ENCODE peak calls at places on chromosomes 4 and X, in four cellular contexts. Q is HL-60, X is K562, I is GM12891. H is an unnamed sample.

GRCh38 chrX:21963226-21963625 is 22.7 kb downstream of the SMS start:
- DNase-seq in Q (no peak), X (no peak), I (no peak), H (no peak)

GRCh38 chrX:23937100-23937499 is 29.3 kb downstream of the CXorf58 start:
- DNase-seq in Q (no peak), X (peak), I (no peak), H (no peak)

GRCh38 chr4:155342142-155342541 is 34.6 kb downstream of the MAP9 start:
- DNase-seq in Q (no peak), X (no peak), I (no peak), H (no peak)

GRCh38 chrX:146907391-146908240 is 93.1 kb upstream of the CXorf51A start:
- DNase-seq in Q (no peak), X (no peak), I (no peak), H (no peak)

GRCh38 chrX:109622270-109622669 is 2.7 kb downstream of the KCNE5 start:
- DNase-seq in Q (no peak), X (no peak), I (no peak), H (no peak)

GRCh38 chr4:187929024-187929423 is 66.5 kb upstream of the ZFP42 start:
- DNase-seq in Q (no peak), X (no peak), I (no peak), H (no peak)

GRCh38 chr4:48654015-48654664 is 125.9 kb downstream of the FRYL start:
- DNase-seq in Q (no peak), X (no peak), I (no peak), H (no peak)

GRCh38 chrX:81301877-81302276 is 100.0 kb downstream of the SH3BGRL start:
- DNase-seq in Q (no peak), X (no peak), I (no peak), H (no peak)

GRCh38 chr4:147927377-147928137 is 195.7 kb downstream of the ARHGAP10 start:
- DNase-seq in Q (no peak), X (no peak), I (no peak), H (no peak)

GRCh38 chr4:39528056-39528465 is 822 bp upstream of the UGDH start:
- DNase-seq in Q (no peak), X (no peak), I (no peak), H (no peak)

GRCh38 chrX:70525733-70526132 is 81.1 kb downstream of the DLG3 start:
- DNase-seq in Q (no peak), X (no peak), I (no peak), H (no peak)

GRCh38 chr4:94533405-94534223 is 81.9 kb downstream of the PDLIM5 start:
- DNase-seq in Q (no peak), X (peak), I (no peak), H (no peak)

GRCh38 chr4:3460926-3461325 is 2.2 kb upstream of the DOK7 start:
- DNase-seq in Q (no peak), X (no peak), I (no peak), H (no peak)
- TF ChIP-seq POLR2AphosphoS5 in Q (no peak), X (no peak), I (no peak), H (no peak)

DNA sequence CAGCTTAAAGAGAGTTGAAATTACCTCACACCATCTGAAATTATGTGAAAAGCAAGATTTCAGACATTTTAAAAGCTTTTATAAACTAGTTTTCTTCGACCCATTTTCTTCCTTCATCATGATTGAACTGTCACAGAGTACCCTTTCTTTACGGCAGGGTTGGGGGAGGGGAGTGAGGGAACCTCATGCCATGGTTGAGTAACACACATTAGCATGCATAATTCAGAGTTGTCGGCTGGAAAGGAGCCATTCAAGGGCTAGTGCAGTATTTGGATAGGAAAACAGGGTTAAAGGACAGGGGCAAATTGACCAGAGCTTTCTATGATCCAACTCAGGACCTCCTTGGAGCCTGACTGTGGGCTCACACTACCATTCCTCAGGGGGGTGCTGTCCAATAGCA is 46.1 kb downstream of the PCDH19 start:
- DNase-seq in Q (no peak), X (no peak), I (no peak), H (no peak)
- TF ChIP-seq POLR2AphosphoS5 in Q (no peak), X (no peak), I (no peak), H (no peak)

DNA sequence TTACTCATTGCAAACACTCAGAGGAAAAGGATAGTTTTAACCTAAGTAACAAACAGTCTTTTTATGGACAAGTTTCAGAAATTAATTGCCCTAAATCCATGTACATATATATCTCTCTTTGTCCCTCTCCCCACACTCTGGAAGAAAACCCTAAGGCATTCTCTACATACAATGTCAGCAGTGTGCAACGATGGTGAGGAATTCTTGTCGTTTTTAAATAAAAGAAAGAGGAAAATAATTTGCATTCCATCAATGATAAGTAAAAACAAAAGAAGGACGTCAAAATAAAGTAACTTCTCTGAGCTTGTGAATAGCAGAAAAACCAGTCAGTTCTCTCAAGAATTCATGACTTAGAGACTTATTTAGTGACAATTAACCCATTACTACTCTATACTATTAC is 550.5 kb upstream of the DIPK2B start:
- DNase-seq in Q (no peak), X (no peak), I (no peak), H (no peak)
- TF ChIP-seq POLR2AphosphoS5 in Q (no peak), X (no peak), I (no peak), H (no peak)

GRCh38 chr4:55758570-55758969 is 61.0 kb upstream of the EXOC1L start:
- DNase-seq in Q (no peak), X (no peak), I (no peak), H (no peak)
- TF ChIP-seq POLR2AphosphoS5 in Q (no peak), X (no peak), I (no peak), H (no peak)

DNA sequence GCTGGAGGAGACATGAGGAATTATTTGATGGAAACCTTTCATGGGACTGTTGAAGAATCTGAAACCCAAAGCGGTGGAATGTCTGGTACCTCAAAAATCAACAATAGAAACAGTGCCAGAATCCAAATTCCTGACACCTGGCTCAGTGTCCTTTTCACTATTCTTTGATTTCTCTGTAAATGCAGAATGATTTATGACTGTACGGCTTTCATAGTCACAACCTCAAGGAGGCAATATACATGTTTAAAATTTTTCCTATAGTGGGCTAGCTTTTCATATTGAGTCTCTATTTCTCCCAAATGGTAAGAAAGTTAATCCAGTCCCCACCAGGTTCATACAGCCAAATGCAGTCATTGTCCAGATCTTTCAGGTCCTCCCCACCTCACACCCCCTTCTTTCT is 19.3 kb downstream of the DAPP1 start:
- DNase-seq in Q (no peak), X (no peak), I (no peak), H (no peak)
- TF ChIP-seq POLR2AphosphoS5 in Q (no peak), X (no peak), I (no peak), H (no peak)

DNA sequence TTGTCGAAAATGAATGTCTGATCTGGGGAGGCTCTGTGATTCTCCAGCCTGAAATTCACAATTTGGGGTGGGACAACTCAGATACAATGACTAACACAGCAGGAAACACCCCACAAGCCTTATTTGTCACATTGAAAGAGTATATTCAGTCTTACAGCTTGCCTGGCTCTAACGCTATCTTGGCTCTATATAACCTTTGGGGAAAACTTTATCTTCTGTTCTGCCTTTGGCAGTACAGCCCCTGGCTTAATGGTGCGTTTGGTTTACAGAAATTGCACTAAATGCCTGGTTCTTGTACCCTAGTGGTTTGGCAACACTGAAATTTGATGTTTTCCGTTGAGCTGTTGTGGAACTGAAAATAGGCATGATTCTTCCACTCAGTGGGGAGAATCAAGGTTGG is 178.1 kb upstream of the VEGFC start:
- DNase-seq in Q (no peak), X (no peak), I (no peak), H (no peak)
- TF ChIP-seq POLR2AphosphoS5 in Q (no peak), X (no peak), I (no peak), H (no peak)

GRCh38 chrX:149506349-149506748 is 1.2 kb upstream of the IDS start:
- DNase-seq in Q (no peak), X (no peak), I (no peak), H (no peak)

GRCh38 chrX:149505671-149506070 is 565 bp upstream of the IDS start:
- DNase-seq in Q (no peak), X (no peak), I (no peak), H (no peak)

GRCh38 chrX:149504226-149504914 is 736 bp downstream of the IDS start:
- DNase-seq in Q (no peak), X (peak), I (peak), H (no peak)

GRCh38 chrX:149508467-149508866 is 3.4 kb upstream of the IDS start:
- DNase-seq in Q (no peak), X (no peak), I (no peak), H (no peak)

DNA sequence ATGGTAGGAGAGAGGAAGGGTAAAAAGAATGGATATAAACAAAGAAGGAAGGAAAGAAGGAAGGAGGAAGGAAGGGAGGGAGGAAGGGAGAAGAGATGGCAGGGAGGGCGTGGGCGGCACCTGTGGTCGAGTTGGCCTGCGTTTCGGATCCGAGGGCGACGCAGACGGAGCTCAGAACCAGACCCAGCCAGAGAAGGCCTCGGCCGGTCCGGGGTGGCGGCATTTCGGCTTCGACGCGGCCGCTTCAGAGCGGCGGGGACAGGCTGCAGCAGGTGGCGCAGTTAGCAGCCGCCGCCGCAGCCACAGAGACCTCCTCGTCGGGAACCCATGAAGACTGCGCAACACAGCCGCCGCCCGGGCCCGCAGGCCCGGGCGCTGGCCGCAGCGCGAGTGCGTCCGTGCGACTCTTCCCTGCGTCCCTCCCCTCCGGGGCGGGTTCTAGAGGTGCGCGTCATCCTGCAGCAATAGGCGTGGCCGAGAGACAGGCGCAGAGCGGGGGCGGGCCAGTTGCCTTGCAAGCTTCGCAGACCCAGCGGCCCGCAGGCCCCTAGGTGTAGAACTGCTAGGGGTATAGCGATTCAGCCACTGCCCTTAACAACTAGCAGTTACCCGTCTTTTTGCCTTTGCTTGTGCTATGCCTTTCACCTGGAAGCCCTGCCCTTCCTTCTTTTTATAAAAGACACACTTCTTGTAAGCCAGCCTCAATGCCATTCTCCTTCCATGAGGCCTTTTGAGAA is at the start of gene IDS:
- DNase-seq in Q (peak), X (peak), I (peak), H (no peak)
- TF ChIP-seq POLR2AphosphoS5 in Q (no peak), X (peak), I (peak), H (peak)

DNA sequence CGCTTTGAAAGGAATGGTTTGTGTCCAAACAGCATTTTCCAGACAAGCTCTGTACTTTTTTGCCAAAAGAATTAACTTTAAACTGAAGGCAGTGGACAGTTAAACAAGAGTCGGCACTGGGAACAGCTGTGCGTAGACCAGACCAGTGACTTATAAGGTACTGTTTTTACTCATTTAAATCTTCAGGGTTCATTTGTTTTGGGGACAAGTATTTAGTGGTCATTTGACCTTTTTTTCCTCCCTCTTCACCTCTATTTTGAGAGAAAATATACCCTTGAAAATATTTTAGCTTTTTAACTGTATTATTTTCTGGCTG is 303.8 kb downstream of the ARHGAP24 start:
- DNase-seq in Q (no peak), X (no peak), I (no peak), H (no peak)
- TF ChIP-seq POLR2AphosphoS5 in Q (no peak), X (no peak), I (no peak), H (no peak)

H was measured in SK-N-MC.